ENCODE peak calls at places on chromosomes 16 and 17, in four cellular contexts. X, K, Y and B are unnamed samples.

GRCh38 chr16:19872179-19872863 is 12.3 kb downstream of the GPRC5B start:
- DNase-seq in X (no peak), K (no peak), Y (no peak), B (no peak)

GRCh38 chr17:207775-208174 is 26.3 kb upstream of the DOC2B start:
- DNase-seq in X (no peak), K (no peak), Y (no peak), B (no peak)

GRCh38 chr16:84885024-84885910 is 65.5 kb downstream of the CRISPLD2 start:
- DNase-seq in X (peak; percentile 21), K (peak; percentile 41), Y (no peak), B (no peak)

GRCh38 chr16:70432800-70433455 is 6.0 kb downstream of the ST3GAL2 start:
- DNase-seq in X (no peak), K (no peak), Y (no peak), B (peak; percentile 38)

GRCh38 chr17:59846391-59847165 is 46.2 kb downstream of the TUBD1 start:
- DNase-seq in X (no peak), K (peak; percentile 99), Y (peak; percentile 21), B (no peak)

GRCh38 chr17:1367351-1367745 is 32.7 kb downstream of the YWHAE start:
- DNase-seq in X (no peak), K (no peak), Y (no peak), B (no peak)

GRCh38 chr17:27983853-27984252 is 58.6 kb upstream of the NLK start:
- DNase-seq in X (no peak), K (no peak), Y (no peak), B (no peak)

GRCh38 chr17:61450641-61451537 is 1.3 kb upstream of the TBX4 start:
- DNase-seq in X (no peak), K (no peak), Y (no peak), B (no peak)

GRCh38 chr17:37713028-37713431 is 31.8 kb downstream of the HNF1B start:
- DNase-seq in X (no peak), K (peak; percentile 67), Y (no peak), B (no peak)

GRCh38 chr16:27217256-27217655 is 13.9 kb downstream of the KDM8 start:
- DNase-seq in X (peak; percentile 36), K (no peak), Y (peak; percentile 83), B (peak; percentile 62)

GRCh38 chr17:19237389-19238166 is 412 bp downstream of the EPN2 start:
- DNase-seq in X (peak; percentile 62), K (no peak), Y (peak; percentile 25), B (peak; percentile 78)

GRCh38 chr17:44219636-44220210 is at the start of gene UBTF:
- DNase-seq in X (peak; percentile 72), K (peak; percentile 51), Y (peak; percentile 71), B (peak; percentile 81)

GRCh38 chr17:75927286-75927922 is 13.4 kb downstream of the FBF1 start:
- DNase-seq in X (peak; percentile 63), K (peak; percentile 52), Y (peak; percentile 70), B (peak; percentile 75)
- TF ChIP-seq FOXJ3 in X (no peak), K (no peak), Y (no peak), B (no peak)

GRCh38 chr16:82767808-82768207 is 141.0 kb downstream of the CDH13 start:
- DNase-seq in X (no peak), K (no peak), Y (no peak), B (no peak)
- TF ChIP-seq FOXJ3 in X (no peak), K (no peak), Y (no peak), B (no peak)

DNA sequence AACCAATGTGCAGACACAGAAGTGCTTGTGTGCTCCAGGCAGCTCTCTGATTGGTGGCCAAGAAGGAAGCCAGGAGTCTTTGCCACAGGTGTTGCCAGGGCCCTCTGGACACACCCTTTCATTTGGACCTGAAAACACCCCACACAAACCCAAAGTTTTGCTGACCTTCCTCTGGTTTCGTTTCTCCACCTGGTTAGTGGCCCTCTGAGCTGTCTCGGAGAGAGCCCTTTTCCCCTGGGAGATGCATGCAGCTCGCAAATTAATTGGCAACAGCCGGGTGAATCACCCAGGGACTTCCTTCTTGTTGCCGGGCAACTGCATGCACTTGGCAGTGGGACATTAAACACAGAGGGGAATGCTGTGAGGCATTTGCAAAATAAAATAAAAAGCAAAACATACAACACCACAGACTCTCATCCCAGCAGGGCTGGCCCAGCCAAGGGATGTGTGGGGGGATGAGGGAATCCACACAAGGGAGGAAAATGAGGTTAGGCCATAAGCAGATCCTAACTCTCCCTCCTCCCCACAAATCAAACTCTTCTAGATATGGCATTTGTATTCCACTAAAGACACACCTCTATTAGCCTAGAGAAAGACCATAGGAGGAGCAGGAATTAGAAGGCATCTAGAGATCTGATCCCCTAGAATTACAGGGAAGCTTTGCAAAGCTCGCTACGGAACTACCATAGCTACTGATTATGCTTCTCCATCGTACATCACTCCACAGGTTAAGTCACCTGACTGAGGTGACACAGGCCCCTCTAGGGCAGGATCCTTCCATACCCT is 286.7 kb downstream of the SOX9 start:
- DNase-seq in X (no peak), K (no peak), Y (no peak), B (peak; percentile 89)
- TF ChIP-seq FOXJ3 in X (no peak), K (no peak), Y (no peak), B (peak; percentile 81)

GRCh38 chr17:34582185-34582900 is 3.0 kb downstream of the TMEM132E start:
- DNase-seq in X (peak; percentile 39), K (no peak), Y (no peak), B (peak; percentile 53)

GRCh38 chr17:34581446-34582184 is 2.2 kb downstream of the TMEM132E start:
- DNase-seq in X (no peak), K (no peak), Y (no peak), B (peak; percentile 70)

GRCh38 chr17:34580685-34581445 is 1.5 kb downstream of the TMEM132E start:
- DNase-seq in X (peak; percentile 51), K (no peak), Y (peak; percentile 22), B (peak; percentile 78)

GRCh38 chr17:34584805-34585416 is 5.5 kb downstream of the TMEM132E start:
- DNase-seq in X (no peak), K (no peak), Y (peak; percentile 36), B (peak; percentile 75)

DNA sequence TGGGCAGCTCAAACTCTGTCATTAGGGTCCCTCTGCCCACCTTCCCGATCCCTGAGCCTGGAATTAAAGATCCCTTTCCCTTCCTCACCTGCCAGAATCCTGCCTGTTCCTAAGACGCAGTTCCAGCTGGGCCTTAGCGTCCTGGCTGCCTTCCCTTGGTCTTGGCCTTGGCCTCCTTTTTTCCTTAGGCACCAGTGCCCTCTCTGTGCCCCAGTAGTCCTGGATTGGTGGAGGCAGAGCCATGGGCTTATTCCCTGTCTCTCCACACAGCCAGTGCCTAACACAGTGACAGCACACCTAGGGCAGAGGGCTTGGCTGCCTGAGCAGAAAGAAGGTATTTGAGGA is 3.5 kb downstream of the TMEM132E start:
- DNase-seq in X (no peak), K (no peak), Y (no peak), B (no peak)
- TF ChIP-seq FOXJ3 in X (no peak), K (no peak), Y (no peak), B (no peak)

DNA sequence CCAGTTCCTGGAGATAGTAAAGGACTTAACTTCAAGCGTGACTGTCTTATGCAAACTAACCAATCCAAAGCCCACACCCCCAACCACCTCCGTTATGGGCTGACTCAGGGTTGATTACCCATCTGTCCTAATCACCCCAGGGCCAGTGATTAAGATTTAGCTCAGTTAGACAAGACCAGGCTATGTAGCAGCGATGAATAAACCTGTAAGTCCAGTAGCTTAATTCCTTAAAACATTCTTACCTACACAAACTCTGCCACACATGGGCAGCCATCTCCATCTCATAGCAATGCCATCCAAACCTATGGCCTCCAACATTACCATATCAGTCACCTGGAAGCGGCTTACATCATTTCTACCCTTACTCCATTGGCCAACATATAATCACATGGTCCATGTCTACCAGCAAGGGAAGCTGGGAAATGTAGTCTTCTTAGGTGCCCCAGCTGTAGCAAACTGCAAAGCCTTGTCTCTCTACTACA is 266.7 kb downstream of the SHISA9 start:
- DNase-seq in X (peak; percentile 19), K (no peak), Y (peak; percentile 34), B (peak; percentile 2)
- TF ChIP-seq FOXJ3 in X (no peak), K (no peak), Y (no peak), B (no peak)